ENCODE peak calls at places on chromosome 1, in six cellular contexts. R is NCI-H146, K is brain pericyte, L is posterior vena cava, M is cardiac muscle cell, Y is MG63. S is an unnamed sample.

GRCh38 chr1:229228522-229228921 is 42.4 kb upstream of the RAB4A start:
- DNase-seq in R (no peak), K (no peak), L (no peak), M (no peak), Y (no peak), S (no peak)

GRCh38 chr1:215637041-215637573 is 70.0 kb downstream of the KCTD3 start:
- DNase-seq in R (no peak), K (no peak), L (peak), M (peak), Y (peak), S (peak)

GRCh38 chr1:109201123-109201703 is 12.5 kb upstream of the SARS1 start:
- DNase-seq in R (peak), K (no peak), L (no peak), M (peak), Y (peak), S (no peak)

GRCh38 chr1:151993084-151993733 is 450 bp downstream of the S100A10 start:
- DNase-seq in R (no peak), K (no peak), L (peak), M (peak), Y (peak), S (no peak)

GRCh38 chr1:154873321-154873950 is 3.4 kb upstream of the KCNN3 start:
- DNase-seq in R (no peak), K (no peak), L (peak), M (no peak), Y (no peak), S (no peak)

GRCh38 chr1:109361649-109362048 is 36.1 kb downstream of the SORT1 start:
- DNase-seq in R (no peak), K (no peak), L (no peak), M (no peak), Y (peak), S (no peak)

GRCh38 chr1:39692152-39693064 is 1.2 kb upstream of the HPCAL4 start:
- DNase-seq in R (peak), K (no peak), L (no peak), M (no peak), Y (no peak), S (no peak)

GRCh38 chr1:199723557-199723956 is 304.0 kb upstream of the NR5A2 start:
- DNase-seq in R (no peak), K (no peak), L (no peak), M (peak), Y (no peak), S (no peak)

GRCh38 chr1:59669752-59670312 is 144.9 kb upstream of the HOOK1 start:
- DNase-seq in R (no peak), K (peak), L (peak), M (peak), Y (no peak), S (no peak)